ENCODE peak calls at places on chromosomes 6 and 20, in six cellular contexts. One of them, this sample, is unnamed.

GRCh38 chr6:104601756-104602155 is 258.0 kb downstream of the HACE1 start:
- DNase-seq in GM20000: no peak
- DNase-seq in PC-3: no peak
- DNase-seq in AG04449: no peak
- DNase-seq in CD8-positive, alpha-beta T cell: no peak
- DNase-seq in breast epithelium: no peak
- DNase-seq in this sample: no peak

GRCh38 chr6:18263561-18264337 is 581 bp downstream of the DEK start:
- DNase-seq in GM20000: no peak
- DNase-seq in PC-3: peak; percentile 61
- DNase-seq in AG04449: no peak
- DNase-seq in CD8-positive, alpha-beta T cell: no peak
- DNase-seq in breast epithelium: no peak
- DNase-seq in this sample: no peak

GRCh38 chr6:32664354-32664753 is 2.1 kb downstream of the HLA-DQB1 start:
- DNase-seq in GM20000: no peak
- DNase-seq in PC-3: no peak
- DNase-seq in AG04449: no peak
- DNase-seq in CD8-positive, alpha-beta T cell: no peak
- DNase-seq in breast epithelium: no peak
- DNase-seq in this sample: no peak

GRCh38 chr20:38804243-38804642 is 1.3 kb upstream of the PPP1R16B start:
- DNase-seq in GM20000: no peak
- DNase-seq in PC-3: no peak
- DNase-seq in AG04449: no peak
- DNase-seq in CD8-positive, alpha-beta T cell: no peak
- DNase-seq in breast epithelium: no peak
- DNase-seq in this sample: no peak

GRCh38 chr6:9086331-9086730 is 651.0 kb upstream of the SLC35B3 start:
- DNase-seq in GM20000: no peak
- DNase-seq in PC-3: no peak
- DNase-seq in AG04449: no peak
- DNase-seq in CD8-positive, alpha-beta T cell: no peak
- DNase-seq in breast epithelium: no peak
- DNase-seq in this sample: no peak

GRCh38 chr6:156866181-156866862 is 89.1 kb downstream of the ARID1B start:
- DNase-seq in GM20000: no peak
- DNase-seq in PC-3: peak; percentile 61
- DNase-seq in AG04449: no peak
- DNase-seq in CD8-positive, alpha-beta T cell: no peak
- DNase-seq in breast epithelium: no peak
- DNase-seq in this sample: no peak

GRCh38 chr6:108689279-108690161 is 128.8 kb downstream of the FOXO3 start:
- DNase-seq in GM20000: no peak
- DNase-seq in PC-3: peak; percentile 92
- DNase-seq in AG04449: no peak
- DNase-seq in CD8-positive, alpha-beta T cell: no peak
- DNase-seq in breast epithelium: peak; percentile 86
- DNase-seq in this sample: no peak

GRCh38 chr6:37088897-37089296 is 81.1 kb upstream of the PIM1 start:
- DNase-seq in GM20000: no peak
- DNase-seq in PC-3: no peak
- DNase-seq in AG04449: no peak
- DNase-seq in CD8-positive, alpha-beta T cell: no peak
- DNase-seq in breast epithelium: no peak
- DNase-seq in this sample: no peak

GRCh38 chr6:26597389-26597766 is 625 bp downstream of the ABT1 start:
- DNase-seq in GM20000: no peak
- DNase-seq in PC-3: no peak
- DNase-seq in AG04449: no peak
- DNase-seq in CD8-positive, alpha-beta T cell: no peak
- DNase-seq in breast epithelium: no peak
- DNase-seq in this sample: no peak

GRCh38 chr20:49701313-49701731 is 12.4 kb downstream of the B4GALT5 start:
- DNase-seq in GM20000: no peak
- DNase-seq in PC-3: peak; percentile 87
- DNase-seq in AG04449: no peak
- DNase-seq in CD8-positive, alpha-beta T cell: no peak
- DNase-seq in breast epithelium: no peak
- DNase-seq in this sample: no peak

GRCh38 chr20:42700423-42700822 is 489.3 kb downstream of the PTPRT start:
- DNase-seq in GM20000: no peak
- DNase-seq in PC-3: no peak
- DNase-seq in AG04449: no peak
- DNase-seq in CD8-positive, alpha-beta T cell: no peak
- DNase-seq in breast epithelium: no peak
- DNase-seq in this sample: no peak

GRCh38 chr6:133286765-133287164 is 45.6 kb downstream of the EYA4 start:
- DNase-seq in GM20000: no peak
- DNase-seq in PC-3: peak; percentile 47
- DNase-seq in AG04449: no peak
- DNase-seq in CD8-positive, alpha-beta T cell: no peak
- DNase-seq in breast epithelium: no peak
- DNase-seq in this sample: no peak

GRCh38 chr6:15285682-15286294 is 39.9 kb downstream of the JARID2 start:
- DNase-seq in GM20000: no peak
- DNase-seq in PC-3: peak; percentile 37
- DNase-seq in AG04449: no peak
- DNase-seq in CD8-positive, alpha-beta T cell: no peak
- DNase-seq in breast epithelium: no peak
- DNase-seq in this sample: no peak
- TF ChIP-seq CTCF in GM20000: no peak
- TF ChIP-seq CTCF in PC-3: peak; percentile 41
- TF ChIP-seq CTCF in AG04449: no peak
- TF ChIP-seq CTCF in CD8-positive, alpha-beta T cell: no peak
- TF ChIP-seq CTCF in breast epithelium: no peak
- TF ChIP-seq CTCF in this sample: peak; percentile 11

GRCh38 chr20:1505361-1505760 is 14.1 kb upstream of the SIRPB2 start:
- DNase-seq in GM20000: no peak
- DNase-seq in PC-3: peak; percentile 98
- DNase-seq in AG04449: no peak
- DNase-seq in CD8-positive, alpha-beta T cell: no peak
- DNase-seq in breast epithelium: no peak
- DNase-seq in this sample: no peak

GRCh38 chr20:1508576-1508975 is 17.4 kb upstream of the SIRPB2 start:
- DNase-seq in GM20000: no peak
- DNase-seq in PC-3: peak; percentile 32
- DNase-seq in AG04449: no peak
- DNase-seq in CD8-positive, alpha-beta T cell: no peak
- DNase-seq in breast epithelium: no peak
- DNase-seq in this sample: no peak

GRCh38 chr20:1507276-1507675 is 16.1 kb upstream of the SIRPB2 start:
- DNase-seq in GM20000: no peak
- DNase-seq in PC-3: no peak
- DNase-seq in AG04449: no peak
- DNase-seq in CD8-positive, alpha-beta T cell: no peak
- DNase-seq in breast epithelium: no peak
- DNase-seq in this sample: no peak

GRCh38 chr20:1505871-1506270 is 14.7 kb upstream of the SIRPB2 start:
- DNase-seq in GM20000: no peak
- DNase-seq in PC-3: peak; percentile 57
- DNase-seq in AG04449: no peak
- DNase-seq in CD8-positive, alpha-beta T cell: no peak
- DNase-seq in breast epithelium: no peak
- DNase-seq in this sample: no peak

GRCh38 chr20:1509237-1509636 is 18.0 kb upstream of the SIRPB2 start:
- DNase-seq in GM20000: peak; percentile 32
- DNase-seq in PC-3: peak; percentile 90
- DNase-seq in AG04449: no peak
- DNase-seq in CD8-positive, alpha-beta T cell: peak; percentile 10
- DNase-seq in breast epithelium: no peak
- DNase-seq in this sample: no peak
- TF ChIP-seq CTCF in GM20000: no peak
- TF ChIP-seq CTCF in PC-3: peak; percentile 89
- TF ChIP-seq CTCF in AG04449: peak; percentile 34
- TF ChIP-seq CTCF in CD8-positive, alpha-beta T cell: peak; percentile 38
- TF ChIP-seq CTCF in breast epithelium: no peak
- TF ChIP-seq CTCF in this sample: peak; percentile 14

DNA sequence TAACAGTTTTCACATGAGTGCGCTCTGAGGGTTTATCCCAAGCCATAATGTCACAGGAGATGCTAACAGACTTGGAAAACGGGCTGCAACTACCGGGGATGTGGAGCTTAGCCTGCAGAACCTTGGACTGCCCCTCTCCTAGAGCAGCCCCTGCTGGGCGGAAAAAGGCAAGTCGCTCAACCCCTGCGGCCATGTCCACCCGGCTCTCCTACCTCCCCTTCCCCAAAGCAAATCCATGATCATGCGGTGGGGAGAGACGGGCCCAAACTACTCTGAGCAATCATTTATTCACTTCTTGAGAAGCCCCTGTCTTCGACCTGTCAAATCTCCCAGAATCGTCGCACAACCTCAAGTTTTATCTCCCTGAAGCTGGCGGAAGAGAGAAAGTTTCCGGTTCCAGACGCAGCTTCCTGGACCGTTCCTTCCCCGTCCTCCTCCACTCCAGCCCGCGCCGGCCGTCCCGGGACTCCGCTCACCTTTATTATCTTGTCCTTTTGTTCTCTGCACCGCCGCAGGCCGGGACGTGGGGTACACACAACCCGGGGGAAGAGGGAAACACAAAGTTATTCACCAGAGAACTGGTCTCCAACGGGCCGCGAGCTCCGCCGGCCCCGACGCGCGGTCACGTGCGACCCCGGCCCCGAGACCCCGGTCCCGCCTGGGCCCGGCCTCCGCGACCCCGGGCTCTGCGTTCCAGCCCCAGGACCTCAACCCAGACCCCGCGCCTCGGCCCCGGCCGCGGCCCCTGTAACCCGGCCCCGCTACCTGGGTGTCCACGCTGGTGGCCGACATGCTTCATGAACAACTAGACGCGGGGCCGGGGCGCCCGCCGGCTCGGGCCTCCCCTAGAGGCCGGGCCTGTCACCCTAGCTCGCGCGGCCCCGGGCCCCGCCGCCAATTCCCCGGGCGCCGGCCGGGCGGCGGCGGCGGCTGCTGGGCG is 560 bp downstream of the YTHDF1 start:
- DNase-seq in GM20000: peak; percentile 71
- DNase-seq in PC-3: peak; percentile 53
- DNase-seq in AG04449: no peak
- DNase-seq in CD8-positive, alpha-beta T cell: no peak
- DNase-seq in breast epithelium: no peak
- DNase-seq in this sample: no peak
- TF ChIP-seq CTCF in GM20000: peak; percentile 18
- TF ChIP-seq CTCF in PC-3: peak; percentile 66
- TF ChIP-seq CTCF in AG04449: peak; percentile 74
- TF ChIP-seq CTCF in CD8-positive, alpha-beta T cell: no peak
- TF ChIP-seq CTCF in breast epithelium: no peak
- TF ChIP-seq CTCF in this sample: peak; percentile 25

DNA sequence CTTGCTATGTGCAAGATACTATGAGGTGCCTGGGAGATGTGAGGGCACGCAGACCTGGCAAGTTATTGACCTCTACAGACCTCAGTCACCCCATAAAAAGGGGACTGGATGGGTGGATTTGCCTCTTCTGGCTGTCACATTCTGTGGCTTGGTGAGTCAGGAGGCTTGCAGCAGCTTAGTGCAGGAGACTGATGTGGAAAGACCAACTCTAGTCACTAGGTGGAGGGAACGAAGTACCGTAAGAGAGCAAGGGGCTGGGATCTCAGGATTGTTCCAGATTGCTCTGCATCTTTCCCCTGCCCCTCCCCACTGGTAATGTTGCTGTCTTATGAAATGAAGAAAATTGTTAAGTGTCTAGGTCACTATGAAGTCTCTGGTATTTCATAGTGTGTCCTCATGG is 3.3 kb downstream of the MAPRE1 start:
- DNase-seq in GM20000: no peak
- DNase-seq in PC-3: peak; percentile 50
- DNase-seq in AG04449: no peak
- DNase-seq in CD8-positive, alpha-beta T cell: no peak
- DNase-seq in breast epithelium: no peak
- DNase-seq in this sample: no peak
- TF ChIP-seq CTCF in GM20000: no peak
- TF ChIP-seq CTCF in PC-3: peak; percentile 10
- TF ChIP-seq CTCF in AG04449: peak; percentile 12
- TF ChIP-seq CTCF in CD8-positive, alpha-beta T cell: no peak
- TF ChIP-seq CTCF in breast epithelium: no peak
- TF ChIP-seq CTCF in this sample: no peak

GRCh38 chr20:10476319-10476724 is 41.2 kb downstream of the SLX4IP start:
- DNase-seq in GM20000: peak; percentile 39
- DNase-seq in PC-3: peak; percentile 80
- DNase-seq in AG04449: no peak
- DNase-seq in CD8-positive, alpha-beta T cell: no peak
- DNase-seq in breast epithelium: no peak
- DNase-seq in this sample: no peak
- TF ChIP-seq CTCF in GM20000: peak; percentile 30
- TF ChIP-seq CTCF in PC-3: peak; percentile 44
- TF ChIP-seq CTCF in AG04449: no peak
- TF ChIP-seq CTCF in CD8-positive, alpha-beta T cell: no peak
- TF ChIP-seq CTCF in breast epithelium: no peak
- TF ChIP-seq CTCF in this sample: no peak

DNA sequence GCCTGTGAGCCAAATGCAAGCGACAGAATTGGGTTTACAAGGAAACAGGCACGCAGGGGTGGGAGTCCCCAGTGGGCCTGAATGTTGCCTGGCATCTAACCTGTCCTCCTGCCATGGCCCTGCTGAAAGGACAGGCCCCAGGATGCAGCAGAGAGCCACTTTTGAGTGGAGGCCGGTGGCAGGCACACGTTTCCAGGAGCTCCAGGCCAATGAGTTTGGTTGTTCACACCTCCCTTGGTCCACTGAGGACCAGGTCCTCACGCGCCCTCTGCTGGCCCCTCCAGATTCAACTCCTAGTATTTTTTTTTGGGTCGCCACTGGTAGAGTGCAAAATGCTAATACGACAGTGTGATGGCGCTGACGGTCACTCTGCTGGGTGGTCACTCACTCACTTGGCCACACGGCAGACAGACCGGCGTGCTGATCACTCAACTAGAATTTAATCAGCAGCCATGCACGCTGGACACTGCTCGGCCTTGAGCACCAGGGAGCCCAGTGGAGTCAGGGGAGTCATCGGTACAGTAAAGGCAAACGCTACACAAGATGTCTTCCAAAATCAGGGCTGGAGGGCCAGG is 81.7 kb upstream of the NFATC2 start:
- DNase-seq in GM20000: peak; percentile 78
- DNase-seq in PC-3: peak; percentile 94
- DNase-seq in AG04449: no peak
- DNase-seq in CD8-positive, alpha-beta T cell: peak; percentile 22
- DNase-seq in breast epithelium: no peak
- DNase-seq in this sample: peak; percentile 41
- TF ChIP-seq CTCF in GM20000: peak; percentile 63
- TF ChIP-seq CTCF in PC-3: peak; percentile 97
- TF ChIP-seq CTCF in AG04449: peak; percentile 73
- TF ChIP-seq CTCF in CD8-positive, alpha-beta T cell: peak; percentile 69
- TF ChIP-seq CTCF in breast epithelium: no peak
- TF ChIP-seq CTCF in this sample: peak; percentile 49

This sample was measured in D721Med.